ENCODE peak calls at places on chromosomes 12 and 14, in eight cellular contexts. One of them, this sample, is unnamed.

GRCh38 chr12:52844386-52844785 is 4.4 kb downstream of the KRT78 start:
- DNase-seq in A549: no peak
- DNase-seq in transverse colon: no peak
- DNase-seq in endothelial cell of umbilical vein: no peak
- DNase-seq in IMR-90: no peak
- DNase-seq in ovary: no peak
- DNase-seq in sigmoid colon: no peak
- DNase-seq in body of pancreas: no peak
- DNase-seq in this sample: no peak

GRCh38 chr12:113955109-113955970 is 10.8 kb downstream of the RBM19 start:
- DNase-seq in A549: peak; percentile 73
- DNase-seq in transverse colon: peak; percentile 22
- DNase-seq in endothelial cell of umbilical vein: peak; percentile 20
- DNase-seq in IMR-90: peak; percentile 7
- DNase-seq in ovary: no peak
- DNase-seq in sigmoid colon: no peak
- DNase-seq in body of pancreas: peak; percentile 46
- DNase-seq in this sample: no peak

GRCh38 chr12:2163172-2163927 is 110.6 kb downstream of the CACNA1C start:
- DNase-seq in A549: no peak
- DNase-seq in transverse colon: peak; percentile 92
- DNase-seq in endothelial cell of umbilical vein: no peak
- DNase-seq in IMR-90: peak; percentile 98
- DNase-seq in ovary: peak; percentile 94
- DNase-seq in sigmoid colon: peak; percentile 95
- DNase-seq in body of pancreas: peak; percentile 61
- DNase-seq in this sample: no peak

GRCh38 chr12:124024790-124025189 is 51.8 kb downstream of the ZNF664 start:
- DNase-seq in A549: no peak
- DNase-seq in transverse colon: no peak
- DNase-seq in endothelial cell of umbilical vein: no peak
- DNase-seq in IMR-90: no peak
- DNase-seq in ovary: no peak
- DNase-seq in sigmoid colon: no peak
- DNase-seq in body of pancreas: no peak
- DNase-seq in this sample: no peak

GRCh38 chr12:117447665-117448366 is 86.4 kb upstream of the NOS1 start:
- DNase-seq in A549: no peak
- DNase-seq in transverse colon: peak; percentile 36
- DNase-seq in endothelial cell of umbilical vein: no peak
- DNase-seq in IMR-90: no peak
- DNase-seq in ovary: no peak
- DNase-seq in sigmoid colon: no peak
- DNase-seq in body of pancreas: peak; percentile 13
- DNase-seq in this sample: no peak

GRCh38 chr14:52166822-52167221 is 98.0 kb upstream of the NID2 start:
- DNase-seq in A549: no peak
- DNase-seq in transverse colon: no peak
- DNase-seq in endothelial cell of umbilical vein: no peak
- DNase-seq in IMR-90: no peak
- DNase-seq in ovary: no peak
- DNase-seq in sigmoid colon: no peak
- DNase-seq in body of pancreas: no peak
- DNase-seq in this sample: no peak

GRCh38 chr14:75738192-75738591 is 77.1 kb downstream of the TTLL5 start:
- DNase-seq in A549: no peak
- DNase-seq in transverse colon: no peak
- DNase-seq in endothelial cell of umbilical vein: peak; percentile 19
- DNase-seq in IMR-90: peak; percentile 14
- DNase-seq in ovary: no peak
- DNase-seq in sigmoid colon: no peak
- DNase-seq in body of pancreas: no peak
- DNase-seq in this sample: no peak

GRCh38 chr12:66944365-66944764 is 265.5 kb upstream of the GRIP1 start:
- DNase-seq in A549: no peak
- DNase-seq in transverse colon: no peak
- DNase-seq in endothelial cell of umbilical vein: no peak
- DNase-seq in IMR-90: no peak
- DNase-seq in ovary: no peak
- DNase-seq in sigmoid colon: no peak
- DNase-seq in body of pancreas: no peak
- DNase-seq in this sample: no peak

GRCh38 chr14:73125169-73125588 is 11.1 kb upstream of the PSEN1 start:
- DNase-seq in A549: no peak
- DNase-seq in transverse colon: no peak
- DNase-seq in endothelial cell of umbilical vein: no peak
- DNase-seq in IMR-90: no peak
- DNase-seq in ovary: no peak
- DNase-seq in sigmoid colon: no peak
- DNase-seq in body of pancreas: no peak
- DNase-seq in this sample: no peak

GRCh38 chr14:66638688-66639087 is 130.7 kb downstream of the GPHN start:
- DNase-seq in A549: no peak
- DNase-seq in transverse colon: no peak
- DNase-seq in endothelial cell of umbilical vein: peak; percentile 31
- DNase-seq in IMR-90: peak; percentile 50
- DNase-seq in ovary: no peak
- DNase-seq in sigmoid colon: no peak
- DNase-seq in body of pancreas: no peak
- DNase-seq in this sample: no peak

GRCh38 chr12:58363971-58364370 is 422.6 kb downstream of the ATP23 start:
- DNase-seq in A549: no peak
- DNase-seq in transverse colon: no peak
- DNase-seq in endothelial cell of umbilical vein: no peak
- DNase-seq in IMR-90: no peak
- DNase-seq in ovary: no peak
- DNase-seq in sigmoid colon: no peak
- DNase-seq in body of pancreas: no peak
- DNase-seq in this sample: no peak

GRCh38 chr12:78680596-78680995 is 184.0 kb upstream of the SYT1 start:
- DNase-seq in A549: no peak
- DNase-seq in transverse colon: no peak
- DNase-seq in endothelial cell of umbilical vein: no peak
- DNase-seq in IMR-90: no peak
- DNase-seq in ovary: no peak
- DNase-seq in sigmoid colon: no peak
- DNase-seq in body of pancreas: no peak
- DNase-seq in this sample: no peak

GRCh38 chr14:75303415-75303814 is 24.8 kb downstream of the FOS start:
- DNase-seq in A549: peak; percentile 82
- DNase-seq in transverse colon: peak; percentile 76
- DNase-seq in endothelial cell of umbilical vein: peak; percentile 65
- DNase-seq in IMR-90: peak; percentile 72
- DNase-seq in ovary: peak; percentile 79
- DNase-seq in sigmoid colon: peak; percentile 86
- DNase-seq in body of pancreas: peak; percentile 78
- DNase-seq in this sample: no peak

GRCh38 chr14:92173668-92174067 is 51.9 kb downstream of the CPSF2 start:
- DNase-seq in A549: no peak
- DNase-seq in transverse colon: no peak
- DNase-seq in endothelial cell of umbilical vein: no peak
- DNase-seq in IMR-90: peak; percentile 66
- DNase-seq in ovary: no peak
- DNase-seq in sigmoid colon: no peak
- DNase-seq in body of pancreas: no peak
- DNase-seq in this sample: no peak

GRCh38 chr14:103770902-103771301 is 55.3 kb downstream of the ZFYVE21 start:
- DNase-seq in A549: no peak
- DNase-seq in transverse colon: no peak
- DNase-seq in endothelial cell of umbilical vein: no peak
- DNase-seq in IMR-90: no peak
- DNase-seq in ovary: no peak
- DNase-seq in sigmoid colon: no peak
- DNase-seq in body of pancreas: no peak
- DNase-seq in this sample: no peak

GRCh38 chr12:131063427-131063826 is 109.7 kb downstream of the ADGRD1 start:
- DNase-seq in A549: no peak
- DNase-seq in transverse colon: no peak
- DNase-seq in endothelial cell of umbilical vein: no peak
- DNase-seq in IMR-90: no peak
- DNase-seq in ovary: no peak
- DNase-seq in sigmoid colon: no peak
- DNase-seq in body of pancreas: no peak
- DNase-seq in this sample: no peak

GRCh38 chr14:67389261-67389660 is 22.7 kb downstream of the PLEK2 start:
- DNase-seq in A549: no peak
- DNase-seq in transverse colon: no peak
- DNase-seq in endothelial cell of umbilical vein: no peak
- DNase-seq in IMR-90: no peak
- DNase-seq in ovary: no peak
- DNase-seq in sigmoid colon: no peak
- DNase-seq in body of pancreas: no peak
- DNase-seq in this sample: no peak

DNA sequence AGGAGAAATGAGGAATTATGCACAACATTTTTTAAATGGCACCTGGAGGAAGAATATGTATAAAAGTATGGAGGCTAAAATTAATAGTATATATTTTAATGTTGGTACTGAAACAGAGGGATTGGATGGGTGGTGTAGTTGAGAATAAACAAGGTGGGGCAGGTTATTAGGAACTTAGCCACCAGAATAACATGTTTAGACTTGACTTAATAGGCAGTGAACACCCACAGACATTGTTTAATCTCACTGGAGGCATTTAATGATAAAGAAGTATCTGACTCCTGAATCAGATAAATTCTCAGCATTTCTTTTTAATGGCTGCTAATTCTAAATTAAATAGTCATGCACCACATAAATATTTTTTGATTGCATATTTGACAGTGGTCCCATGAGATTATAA is 139.7 kb downstream of the CNTN1 start:
- DNase-seq in A549: no peak
- DNase-seq in transverse colon: no peak
- DNase-seq in endothelial cell of umbilical vein: no peak
- DNase-seq in IMR-90: no peak
- DNase-seq in ovary: no peak
- DNase-seq in sigmoid colon: no peak
- DNase-seq in body of pancreas: no peak
- DNase-seq in this sample: no peak
- TF ChIP-seq POLR2A in A549: no peak
- TF ChIP-seq POLR2A in transverse colon: no peak
- TF ChIP-seq POLR2A in endothelial cell of umbilical vein: no peak
- TF ChIP-seq POLR2A in IMR-90: no peak
- TF ChIP-seq POLR2A in ovary: no peak
- TF ChIP-seq POLR2A in sigmoid colon: no peak
- TF ChIP-seq POLR2A in body of pancreas: no peak
- TF ChIP-seq POLR2A in this sample: no peak

DNA sequence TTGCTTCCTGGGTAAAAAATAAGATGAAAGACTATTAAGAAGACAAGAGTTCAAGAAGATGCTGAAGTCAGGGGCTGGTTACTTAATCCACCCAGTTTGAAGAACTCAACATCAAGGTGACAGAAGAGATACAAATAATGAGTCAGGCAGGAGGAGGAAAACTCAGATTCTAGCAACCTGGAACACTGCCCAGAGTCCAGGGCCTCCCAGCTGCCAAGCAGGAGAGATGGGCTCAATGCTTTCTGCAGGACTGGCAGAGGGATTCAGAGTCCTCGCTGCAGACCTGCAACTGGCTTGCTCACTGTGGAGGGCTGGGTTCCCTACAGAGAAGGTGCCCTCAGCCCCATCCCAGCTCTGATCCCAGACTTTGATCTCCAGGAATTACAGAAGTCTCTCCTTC is 28.6 kb upstream of the CEBPE start:
- DNase-seq in A549: no peak
- DNase-seq in transverse colon: no peak
- DNase-seq in endothelial cell of umbilical vein: peak; percentile 39
- DNase-seq in IMR-90: peak; percentile 42
- DNase-seq in ovary: peak; percentile 63
- DNase-seq in sigmoid colon: no peak
- DNase-seq in body of pancreas: peak; percentile 64
- DNase-seq in this sample: no peak
- H3K4me1 ChIP-seq in A549: peaks cover 28% of the 10 kb centered on the region
- H3K4me1 ChIP-seq in transverse colon: no peaks in the 10 kb centered on the region
- H3K4me1 ChIP-seq in endothelial cell of umbilical vein: no peaks in the 10 kb centered on the region
- H3K4me1 ChIP-seq in IMR-90: no peaks in the 10 kb centered on the region
- H3K4me1 ChIP-seq in ovary: peaks cover 9% of the 10 kb centered on the region
- H3K4me1 ChIP-seq in sigmoid colon: no peaks in the 10 kb centered on the region
- H3K4me1 ChIP-seq in body of pancreas: peaks cover 21% of the 10 kb centered on the region
- H3K4me1 ChIP-seq in this sample: peaks cover 46% of the 10 kb centered on the region

GRCh38 chr12:108664338-108665258 is 30.9 kb upstream of the SELPLG start:
- DNase-seq in A549: peak; percentile 82
- DNase-seq in transverse colon: peak; percentile 89
- DNase-seq in endothelial cell of umbilical vein: peak; percentile 99
- DNase-seq in IMR-90: peak; percentile 95
- DNase-seq in ovary: peak; percentile 77
- DNase-seq in sigmoid colon: peak; percentile 97
- DNase-seq in body of pancreas: peak; percentile 83
- DNase-seq in this sample: peak; percentile 57

GRCh38 chr12:108665608-108666202 is 32.0 kb upstream of the SELPLG start:
- DNase-seq in A549: no peak
- DNase-seq in transverse colon: no peak
- DNase-seq in endothelial cell of umbilical vein: no peak
- DNase-seq in IMR-90: no peak
- DNase-seq in ovary: no peak
- DNase-seq in sigmoid colon: no peak
- DNase-seq in body of pancreas: no peak
- DNase-seq in this sample: no peak

GRCh38 chr12:108666326-108666995 is 32.8 kb upstream of the SELPLG start:
- DNase-seq in A549: no peak
- DNase-seq in transverse colon: peak; percentile 20
- DNase-seq in endothelial cell of umbilical vein: no peak
- DNase-seq in IMR-90: peak; percentile 51
- DNase-seq in ovary: no peak
- DNase-seq in sigmoid colon: peak; percentile 84
- DNase-seq in body of pancreas: no peak
- DNase-seq in this sample: no peak

GRCh38 chr12:108667349-108667748 is 33.7 kb upstream of the SELPLG start:
- DNase-seq in A549: no peak
- DNase-seq in transverse colon: no peak
- DNase-seq in endothelial cell of umbilical vein: no peak
- DNase-seq in IMR-90: no peak
- DNase-seq in ovary: no peak
- DNase-seq in sigmoid colon: no peak
- DNase-seq in body of pancreas: no peak
- DNase-seq in this sample: no peak

GRCh38 chr12:108663324-108664015 is 29.8 kb upstream of the SELPLG start:
- DNase-seq in A549: no peak
- DNase-seq in transverse colon: no peak
- DNase-seq in endothelial cell of umbilical vein: no peak
- DNase-seq in IMR-90: no peak
- DNase-seq in ovary: no peak
- DNase-seq in sigmoid colon: no peak
- DNase-seq in body of pancreas: no peak
- DNase-seq in this sample: no peak
- TF ChIP-seq POLR2A in A549: no peak
- TF ChIP-seq POLR2A in transverse colon: no peak
- TF ChIP-seq POLR2A in endothelial cell of umbilical vein: no peak
- TF ChIP-seq POLR2A in IMR-90: no peak
- TF ChIP-seq POLR2A in ovary: no peak
- TF ChIP-seq POLR2A in sigmoid colon: no peak
- TF ChIP-seq POLR2A in body of pancreas: no peak
- TF ChIP-seq POLR2A in this sample: no peak

DNA sequence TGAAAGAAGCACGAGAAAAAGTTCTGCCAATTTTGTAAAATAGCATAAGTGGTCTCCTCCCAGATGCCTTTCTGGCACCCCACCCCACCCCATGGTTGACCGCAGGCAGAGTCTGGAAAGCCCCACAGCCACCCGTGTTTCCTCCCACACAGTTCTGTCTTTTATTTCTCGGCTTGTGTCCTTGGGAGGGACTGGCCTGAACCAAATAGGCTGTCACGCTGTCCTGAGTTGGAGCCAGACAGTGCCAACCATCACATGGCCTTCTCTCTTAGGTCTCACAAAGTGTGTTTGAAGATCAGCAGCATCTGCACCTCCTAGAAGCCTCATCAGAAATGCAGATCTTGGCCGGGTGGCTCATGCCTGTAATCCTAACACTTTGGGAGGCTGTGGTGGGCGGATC is 10.2 kb upstream of the LTA4H start:
- DNase-seq in A549: no peak
- DNase-seq in transverse colon: peak; percentile 28
- DNase-seq in endothelial cell of umbilical vein: no peak
- DNase-seq in IMR-90: no peak
- DNase-seq in ovary: no peak
- DNase-seq in sigmoid colon: no peak
- DNase-seq in body of pancreas: no peak
- DNase-seq in this sample: no peak
- H3K4me1 ChIP-seq in A549: peaks cover 44% of the 10 kb centered on the region
- H3K4me1 ChIP-seq in transverse colon: peaks cover 19% of the 10 kb centered on the region
- H3K4me1 ChIP-seq in endothelial cell of umbilical vein: peaks cover 22% of the 10 kb centered on the region
- H3K4me1 ChIP-seq in IMR-90: peaks cover 7% of the 10 kb centered on the region
- H3K4me1 ChIP-seq in ovary: no peaks in the 10 kb centered on the region
- H3K4me1 ChIP-seq in sigmoid colon: no peaks in the 10 kb centered on the region
- H3K4me1 ChIP-seq in body of pancreas: peaks cover 34% of the 10 kb centered on the region
- H3K4me1 ChIP-seq in this sample: peaks cover 28% of the 10 kb centered on the region